ENCODE peak calls at places on chromosomes 12 and 14, in six cellular contexts. Y is astrocyte of the spinal cord; K is CD4-positive, alpha-beta T cell; D is right atrium auricular region; I is testis; Z is omental fat pad. J is an unnamed sample.

GRCh38 chr12:120783197-120783596 is 57.6 kb downstream of the ACADS start:
- DNase-seq in D (no peak), I (no peak), K (no peak), Z (no peak), Y (peak), J (no peak)

GRCh38 chr12:113070117-113070906 is 13.8 kb downstream of the DTX1 start:
- DNase-seq in I (peak), Y (no peak), Z (no peak), D (no peak), K (no peak), J (peak)

GRCh38 chr14:104688505-104688754 is 988 bp upstream of the INF2 start:
- DNase-seq in Z (no peak), D (no peak), K (no peak), I (no peak), Y (no peak), J (no peak)

GRCh38 chr12:78179346-78179745 is 348.7 kb downstream of the NAV3 start:
- DNase-seq in Y (no peak), K (no peak), I (no peak), Z (no peak), D (no peak), J (no peak)

GRCh38 chr12:49294086-49294803 is 702 bp upstream of the PRPH start:
- DNase-seq in D (no peak), I (no peak), Z (no peak), K (no peak), Y (no peak), J (no peak)

GRCh38 chr12:50220357-50221061 is 53.3 kb upstream of the CERS5 start:
- DNase-seq in Y (peak), D (no peak), I (no peak), K (no peak), Z (no peak), J (no peak)

GRCh38 chr14:85764809-85765208 is 234.9 kb downstream of the FLRT2 start:
- DNase-seq in D (no peak), Y (peak), I (no peak), K (no peak), Z (no peak), J (no peak)

GRCh38 chr14:101404426-101405170 is 156.7 kb upstream of the DIO3 start:
- DNase-seq in D (no peak), Z (no peak), I (no peak), K (no peak), Y (no peak), J (no peak)

GRCh38 chr12:46774011-46774633 is 51.7 kb downstream of the SLC38A4 start:
- DNase-seq in K (no peak), Y (peak), Z (no peak), D (no peak), I (no peak), J (no peak)

GRCh38 chr14:91142214-91142668 is 28.4 kb downstream of the DGLUCY start:
- DNase-seq in Z (no peak), I (no peak), D (no peak), Y (no peak), K (no peak), J (no peak)

GRCh38 chr14:91140672-91141071 is 26.8 kb downstream of the DGLUCY start:
- DNase-seq in K (no peak), D (no peak), Y (peak), I (peak), Z (no peak), J (no peak)

GRCh38 chr14:91135039-91135438 is 21.2 kb downstream of the DGLUCY start:
- DNase-seq in K (no peak), I (no peak), Z (no peak), D (no peak), Y (no peak), J (no peak)

GRCh38 chr14:91139776-91140175 is 25.9 kb downstream of the DGLUCY start:
- DNase-seq in I (no peak), D (no peak), K (no peak), Y (no peak), Z (no peak), J (no peak)

DNA sequence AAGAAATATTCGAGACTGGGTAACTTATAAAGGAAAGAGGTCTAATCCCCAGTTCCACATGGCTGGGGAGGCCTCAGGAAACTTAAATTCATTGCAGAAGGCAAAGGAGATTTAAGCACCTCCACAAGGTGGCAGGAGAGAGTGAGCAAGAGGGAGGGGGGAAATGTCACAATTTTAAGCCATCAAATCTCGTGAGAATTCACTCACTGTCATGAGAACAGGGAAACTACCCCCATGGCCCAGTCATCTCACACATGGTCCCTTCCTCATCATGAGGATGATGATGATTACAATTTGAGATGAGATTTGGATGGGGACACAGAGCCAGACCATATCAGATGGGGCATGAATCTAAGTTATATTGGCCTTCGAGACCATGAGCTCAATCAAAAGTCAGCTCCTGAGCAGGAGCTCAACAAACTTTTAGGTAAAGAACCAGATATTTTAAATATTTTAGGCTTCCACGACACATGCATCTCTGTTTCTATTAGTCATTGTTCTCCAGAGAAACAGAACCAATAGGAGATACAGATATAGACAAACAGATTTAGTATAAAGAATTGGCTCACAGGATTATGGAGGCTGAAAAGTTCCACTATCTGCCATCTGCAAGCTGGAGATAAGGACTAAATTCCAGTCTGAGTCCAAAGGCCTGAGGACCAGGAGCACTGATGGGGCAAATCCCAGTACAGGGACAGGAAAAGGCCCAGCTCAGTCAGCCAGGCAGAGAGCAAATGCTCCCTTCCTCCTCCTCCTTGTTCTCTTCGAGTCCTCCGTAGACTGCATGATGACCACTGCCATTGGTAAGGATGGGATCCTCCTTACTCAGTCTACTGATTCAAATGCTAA is 24.9 kb downstream of the DGLUCY start:
- DNase-seq in K (peak), Y (no peak), I (no peak), D (no peak), Z (no peak), J (no peak)
- TF ChIP-seq CTCF in K (peak), Y (peak), I (peak), D (peak), Z (no peak), J (no peak)

DNA sequence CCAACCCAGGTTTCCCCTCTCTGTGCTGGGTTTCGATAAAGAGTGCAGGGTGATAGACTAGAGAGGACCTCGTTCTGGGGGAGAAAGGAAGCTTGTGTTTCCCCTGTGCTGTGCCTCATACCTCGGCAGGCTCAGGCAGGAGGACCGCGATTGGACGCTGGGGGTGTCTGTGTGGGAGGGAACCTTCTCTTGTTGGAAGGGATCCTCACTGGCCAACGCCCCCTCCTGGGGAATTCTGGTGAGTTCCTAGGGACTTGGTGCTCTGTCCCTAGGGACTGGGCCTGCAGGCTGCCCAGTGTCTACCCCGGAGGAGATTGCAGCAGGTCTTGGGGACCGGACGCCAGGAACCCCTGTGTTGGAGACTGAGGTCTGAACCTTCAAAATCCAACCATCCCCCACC is 157.4 kb upstream of the PRMT8 start:
- DNase-seq in Z (no peak), K (no peak), Y (no peak), I (no peak), D (no peak), J (no peak)
- TF ChIP-seq CTCF in Z (no peak), K (no peak), Y (no peak), I (no peak), D (no peak), J (no peak)

GRCh38 chr12:98646165-98646764 is 1.2 kb downstream of the APAF1 start:
- DNase-seq in Z (no peak), K (no peak), I (no peak), Y (peak), D (no peak), J (no peak)
- TF ChIP-seq CTCF in Z (no peak), K (no peak), I (no peak), Y (no peak), D (peak), J (peak)

DNA sequence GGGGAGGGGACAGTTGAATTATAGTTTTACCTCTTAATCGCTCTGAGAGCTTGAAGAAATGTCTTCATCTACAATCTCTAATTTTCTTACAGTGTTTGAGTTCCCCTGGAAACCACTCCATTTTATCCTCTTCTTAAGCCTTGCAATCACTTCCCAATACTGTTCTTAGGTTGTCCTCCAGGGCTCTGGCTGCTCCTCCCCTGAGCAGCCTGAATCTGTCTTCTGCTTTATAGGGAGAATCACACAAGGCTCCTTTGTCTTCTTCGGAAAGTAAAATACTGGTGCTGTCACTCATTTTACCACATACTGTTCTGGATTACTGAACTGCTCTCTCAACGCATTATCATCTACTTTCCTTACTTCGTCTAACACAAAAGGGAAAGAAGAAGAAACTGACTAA is 133.8 kb downstream of the MDGA2 start:
- DNase-seq in I (no peak), K (no peak), Y (no peak), Z (no peak), D (no peak), J (no peak)
- TF ChIP-seq CTCF in I (no peak), K (no peak), Y (no peak), Z (no peak), D (no peak), J (no peak)

GRCh38 chr12:94458882-94459772 is 540 bp downstream of the CEP83 start:
- DNase-seq in Y (peak), D (no peak), K (no peak), Z (no peak), I (no peak), J (no peak)
- TF ChIP-seq CTCF in Y (no peak), D (no peak), K (no peak), Z (no peak), I (no peak), J (no peak)

J was measured in thyroid gland.